ENCODE peak calls at places on chromosomes 1 and 21, in five cellular contexts. X, Z, L, B and V are unnamed samples.

GRCh38 chr1:156196445-156196844 is 2.5 kb downstream of the SLC25A44 start:
- ATAC-seq in B (no peak), X (no peak), L (no peak), Z (no peak), V (no peak)

GRCh38 chr1:3481836-3482589 is 27.5 kb downstream of the ARHGEF16 start:
- ATAC-seq in B (no peak), X (peak; percentile 43), Z (peak; percentile 88), L (no peak), V (no peak)

GRCh38 chr1:38053416-38054091 is 7.0 kb upstream of the POU3F1 start:
- ATAC-seq in X (no peak), Z (peak; percentile 7), L (no peak), B (no peak), V (no peak)

GRCh38 chr1:55986003-55986402 is 593.4 kb downstream of the PLPP3 start:
- ATAC-seq in L (no peak), X (no peak), B (no peak), Z (no peak), V (peak; percentile 50)

GRCh38 chr1:66302184-66302742 is 231.7 kb upstream of the SGIP1 start:
- ATAC-seq in B (no peak), X (no peak), Z (no peak), L (no peak), V (no peak)

GRCh38 chr1:66265796-66266195 is 268.2 kb upstream of the SGIP1 start:
- ATAC-seq in Z (no peak), L (no peak), B (no peak), X (no peak), V (no peak)

GRCh38 chr1:15834406-15835204 is 12.9 kb upstream of the SPEN start:
- ATAC-seq in X (peak; percentile 76), Z (peak; percentile 55), L (peak; percentile 81), B (peak; percentile 68), V (peak; percentile 75)

GRCh38 chr1:201930137-201930536 is 16.2 kb downstream of the LMOD1 start:
- ATAC-seq in L (no peak), X (no peak), Z (no peak), B (no peak), V (no peak)

GRCh38 chr1:87968259-87968955 is 639.7 kb downstream of the LMO4 start:
- ATAC-seq in Z (no peak), X (peak; percentile 80), B (peak; percentile 38), L (peak; percentile 19), V (peak; percentile 74)

GRCh38 chr1:25870614-25871013 is 4.9 kb downstream of the PAQR7 start:
- ATAC-seq in Z (no peak), B (no peak), X (no peak), L (no peak), V (no peak)

GRCh38 chr1:101136739-101137138 is 100.1 kb upstream of the S1PR1 start:
- ATAC-seq in B (no peak), Z (no peak), X (peak; percentile 32), L (no peak), V (no peak)

GRCh38 chr1:33089457-33089856 is 8.5 kb downstream of the AZIN2 start:
- ATAC-seq in X (no peak), Z (no peak), B (no peak), L (no peak), V (no peak)

GRCh38 chr1:160813215-160813614 is 17.2 kb downstream of the LY9 start:
- ATAC-seq in B (no peak), L (no peak), X (peak; percentile 57), Z (peak; percentile 100), V (no peak)

GRCh38 chr1:110675060-110675791 is 486 bp upstream of the KCNA3 start:
- ATAC-seq in Z (no peak), B (peak; percentile 12), L (peak; percentile 6), X (peak; percentile 7), V (no peak)

GRCh38 chr1:215380566-215380965 is 186.5 kb upstream of the KCTD3 start:
- ATAC-seq in L (no peak), B (no peak), Z (no peak), X (no peak), V (no peak)

GRCh38 chr1:246081138-246081702 is 425.9 kb downstream of the SMYD3 start:
- ATAC-seq in Z (no peak), L (no peak), X (no peak), B (no peak), V (no peak)

DNA sequence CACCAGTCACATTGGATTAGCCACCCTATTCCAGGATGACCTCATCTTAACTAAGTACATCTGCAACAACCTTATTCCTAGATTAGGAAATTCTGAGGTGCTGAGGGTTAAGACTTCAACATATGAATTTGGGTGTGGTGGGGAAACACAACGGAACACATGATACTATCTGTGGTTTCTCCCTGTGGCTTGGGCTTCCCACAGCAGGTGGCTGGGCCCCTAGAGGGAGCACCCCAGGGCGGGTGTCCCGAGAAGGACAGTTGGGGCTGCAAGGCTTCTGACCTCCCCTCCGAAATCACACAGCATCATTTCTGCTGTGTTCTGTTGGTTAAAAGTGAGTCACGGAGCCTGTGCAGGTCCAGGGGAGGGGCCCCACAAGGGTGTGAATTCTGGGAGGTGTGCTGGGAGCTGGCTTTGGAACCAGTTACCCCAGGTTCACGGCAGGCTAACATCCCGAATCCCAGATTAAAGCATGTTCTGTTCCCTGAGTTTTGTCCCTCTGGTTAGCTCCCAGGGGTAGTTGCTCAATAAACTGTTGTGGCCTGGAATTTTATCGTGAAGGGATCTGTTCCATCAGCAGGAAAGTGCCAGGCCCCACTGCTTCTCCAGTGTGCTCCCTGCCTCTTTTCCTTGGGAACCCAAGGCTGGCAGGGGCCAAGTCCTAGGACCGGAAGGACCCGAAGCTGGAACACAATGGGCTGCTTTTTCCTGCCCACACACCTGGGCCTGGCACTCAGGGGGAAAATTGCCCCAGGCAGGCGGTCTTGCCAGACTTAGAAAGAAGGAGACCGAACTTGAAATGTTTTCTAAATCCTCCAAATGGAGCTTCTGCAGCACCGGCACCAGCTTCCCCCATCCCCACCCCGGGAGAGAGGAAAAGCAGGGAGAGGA is 154.0 kb upstream of the WNT4 start:
- ATAC-seq in X (no peak), L (no peak), Z (peak; percentile 41), B (no peak), V (no peak)
- H3K27me3 ChIP-seq in X (peaks cover 39% of the 10 kb centered on the region), L (no peaks in the 10 kb centered on the region), Z (peaks cover 67% of the 10 kb centered on the region), B (no peaks in the 10 kb centered on the region), V (peaks cover 67% of the 10 kb centered on the region)

DNA sequence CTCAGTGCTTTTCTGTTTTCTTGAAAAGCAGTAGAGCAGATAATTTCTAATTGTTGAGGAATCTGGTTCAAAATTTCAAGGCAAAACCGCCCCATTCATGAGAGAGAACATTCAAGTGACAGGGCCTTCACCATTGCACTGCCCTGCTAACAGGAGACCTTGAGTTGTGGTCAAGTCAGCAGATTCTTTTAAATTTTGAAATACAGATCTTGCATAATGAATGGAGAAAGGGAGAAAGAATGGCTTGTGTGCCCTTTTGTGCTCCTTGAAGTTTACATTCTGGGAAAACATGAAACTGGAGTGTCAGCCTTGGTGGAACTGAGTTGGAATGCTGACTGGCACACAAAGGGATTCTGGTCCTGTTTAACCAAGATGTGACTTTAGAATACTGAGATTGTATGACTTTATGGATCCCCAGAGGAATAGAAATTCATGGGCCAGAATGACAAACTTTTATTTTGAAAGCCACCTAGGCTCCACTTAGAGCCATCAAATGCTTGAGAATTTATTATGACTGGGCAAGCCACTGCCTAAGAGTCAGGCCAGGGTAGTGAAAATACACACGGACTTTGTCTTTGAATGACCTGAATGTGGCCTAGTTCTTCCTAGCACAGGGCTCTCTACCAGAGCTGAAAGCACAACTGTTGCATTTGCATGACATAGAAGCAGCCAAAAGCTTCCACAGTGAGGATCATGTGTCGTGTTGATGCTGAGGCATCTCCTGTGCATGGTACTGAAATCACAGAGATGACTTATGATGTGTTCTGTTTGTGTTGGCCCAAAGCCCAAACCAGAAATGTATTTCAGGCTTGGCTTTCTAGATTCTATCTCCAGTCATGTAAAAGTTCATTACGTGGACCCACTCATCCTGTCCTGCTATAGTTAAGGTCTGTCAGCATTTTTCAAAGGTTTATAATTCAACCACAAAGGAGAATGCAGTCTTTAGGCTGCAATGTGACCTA is 164.2 kb upstream of the UBE2U start:
- ATAC-seq in Z (peak; percentile 86), X (peak; percentile 55), L (no peak), B (peak; percentile 12), V (peak; percentile 79)
- TF ChIP-seq CTCF in Z (no peak), X (no peak), L (no peak), B (no peak), V (no peak)

DNA sequence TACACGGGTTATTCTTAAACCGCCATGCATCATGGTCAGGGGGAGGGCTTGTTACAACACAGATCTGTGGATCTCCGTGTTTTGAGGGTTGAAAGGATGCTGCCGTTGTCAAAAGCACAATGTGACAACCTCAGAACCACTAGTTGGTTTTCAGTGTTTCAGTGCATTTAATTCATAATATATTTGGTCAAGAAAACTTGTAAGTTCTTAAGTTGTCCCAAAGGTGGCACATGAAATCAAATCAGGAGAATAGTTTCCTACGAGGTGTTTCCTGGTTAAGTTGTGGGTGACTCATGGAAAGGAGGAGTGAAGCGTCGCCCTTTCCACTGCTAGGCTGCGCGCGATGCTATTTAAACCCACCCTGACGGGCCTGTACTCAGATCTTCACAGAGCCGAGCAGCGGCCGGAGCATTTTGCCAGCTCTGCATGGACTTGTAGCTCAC is 1531.5 kb upstream of the TPTE start:
- ATAC-seq in B (no peak), X (peak; percentile 14), Z (peak; percentile 24), L (no peak), V (no peak)
- H3K27me3 ChIP-seq in B (peaks cover 5% of the 10 kb centered on the region), X (peaks cover 54% of the 10 kb centered on the region), Z (no peaks in the 10 kb centered on the region), L (peaks cover 19% of the 10 kb centered on the region), V (peaks cover 57% of the 10 kb centered on the region)

GRCh38 chr1:163069142-163069541 is at the start of gene RGS4:
- ATAC-seq in L (peak; percentile 49), B (peak; percentile 27), X (peak; percentile 91), Z (peak; percentile 66), V (peak; percentile 88)
- TF ChIP-seq CTCF in L (no peak), B (no peak), X (peak; percentile 18), Z (peak; percentile 82), V (peak; percentile 45)

GRCh38 chr1:98045211-98046030 is 124.6 kb upstream of the DPYD start:
- ATAC-seq in L (no peak), X (peak; percentile 49), B (no peak), Z (peak; percentile 68), V (no peak)

GRCh38 chr1:98051065-98051675 is 130.3 kb upstream of the DPYD start:
- ATAC-seq in Z (no peak), B (no peak), L (peak; percentile 48), X (peak; percentile 37), V (no peak)

GRCh38 chr1:98046031-98046641 is 125.3 kb upstream of the DPYD start:
- ATAC-seq in X (peak; percentile 49), Z (peak; percentile 52), B (no peak), L (no peak), V (no peak)

GRCh38 chr1:98048234-98048633 is 127.4 kb upstream of the DPYD start:
- ATAC-seq in Z (peak; percentile 81), X (peak; percentile 92), L (peak; percentile 86), B (peak; percentile 90), V (peak; percentile 65)

GRCh38 chr1:98049370-98050115 is 128.7 kb upstream of the DPYD start:
- ATAC-seq in Z (no peak), X (no peak), B (no peak), L (no peak), V (no peak)
- H3K27me3 ChIP-seq in Z (peaks cover 62% of the 10 kb centered on the region), X (peaks cover 97% of the 10 kb centered on the region), B (peaks cover 43% of the 10 kb centered on the region), L (no peaks in the 10 kb centered on the region), V (peaks cover 86% of the 10 kb centered on the region)

GRCh38 chr1:54168206-54168965 is 15.6 kb upstream of the CDCP2 start:
- ATAC-seq in B (no peak), Z (peak; percentile 48), X (no peak), L (no peak), V (no peak)
- TF ChIP-seq CTCF in B (no peak), Z (no peak), X (no peak), L (no peak), V (no peak)